ENCODE peak calls at places on chromosomes 16 and 17, in eight cellular contexts. Z, S, B, L, H, R, V and Q are unnamed samples.

GRCh38 chr16:74898667-74899066 is 86.3 kb downstream of the WDR59 start:
- DNase-seq in Z (no peak), B (no peak), S (no peak), R (peak; percentile 28), H (no peak), V (no peak), L (no peak), Q (no peak)

GRCh38 chr16:28273511-28273910 is 18.8 kb upstream of the SBK1 start:
- DNase-seq in S (no peak), L (no peak), Z (no peak), B (no peak), R (no peak), V (no peak), H (no peak), Q (no peak)

GRCh38 chr17:4204190-4204589 is 59.6 kb downstream of the ANKFY1 start:
- DNase-seq in L (no peak), V (peak; percentile 26), S (no peak), B (peak; percentile 41), R (no peak), H (no peak), Z (no peak), Q (no peak)

GRCh38 chr17:37391146-37391545 is 15.4 kb downstream of the C17orf78 start:
- DNase-seq in S (no peak), Z (no peak), L (peak; percentile 26), V (no peak), R (no peak), B (no peak), H (no peak), Q (no peak)

GRCh38 chr17:65790241-65790640 is 228.8 kb upstream of the AXIN2 start:
- DNase-seq in Z (no peak), H (no peak), V (no peak), R (no peak), L (no peak), S (no peak), B (no peak), Q (no peak)

GRCh38 chr17:74355065-74355464 is 6.6 kb downstream of the BTBD17 start:
- DNase-seq in S (no peak), B (no peak), Z (no peak), L (no peak), H (no peak), R (no peak), V (no peak), Q (no peak)

GRCh38 chr17:54813896-54814295 is 86.8 kb upstream of the TOM1L1 start:
- DNase-seq in S (no peak), B (no peak), L (no peak), V (no peak), Z (no peak), H (no peak), R (no peak), Q (no peak)

GRCh38 chr17:82330322-82331239 is 3.0 kb downstream of the SECTM1 start:
- DNase-seq in S (no peak), V (peak; percentile 95), B (peak; percentile 65), L (peak; percentile 86), Z (no peak), R (peak; percentile 53), H (no peak), Q (no peak)

GRCh38 chr16:1152123-1152638 is 725 bp upstream of the CACNA1H start:
- DNase-seq in V (no peak), H (no peak), S (no peak), B (no peak), Z (no peak), R (peak; percentile 59), L (no peak), Q (no peak)

GRCh38 chr16:19481291-19481690 is 40.6 kb downstream of the GDE1 start:
- DNase-seq in R (no peak), S (no peak), L (peak; percentile 23), Z (no peak), V (peak; percentile 17), B (no peak), H (no peak), Q (no peak)

GRCh38 chr16:1746693-1747195 is 24.6 kb downstream of the NME3 start:
- DNase-seq in V (peak; percentile 75), H (no peak), Z (no peak), S (no peak), L (peak; percentile 72), B (no peak), R (no peak), Q (no peak)

GRCh38 chr17:18028684-18029540 is 10.1 kb downstream of the ATPAF2 start:
- DNase-seq in B (no peak), R (no peak), V (no peak), Z (no peak), H (no peak), S (no peak), L (no peak), Q (no peak)

GRCh38 chr17:42518755-42519545 is 17.1 kb upstream of the NAGLU start:
- DNase-seq in B (no peak), L (peak; percentile 64), Z (no peak), S (no peak), H (no peak), R (no peak), V (peak; percentile 96), Q (no peak)

GRCh38 chr16:22874394-22874793 is 60.4 kb downstream of the HS3ST2 start:
- DNase-seq in L (no peak), R (no peak), S (no peak), H (no peak), B (no peak), Z (no peak), V (no peak), Q (no peak)

GRCh38 chr16:87437327-87437726 is 45.2 kb downstream of the MAP1LC3B start:
- DNase-seq in Z (no peak), R (no peak), B (no peak), L (no peak), S (no peak), V (no peak), H (no peak), Q (no peak)

GRCh38 chr17:39404542-39405378 is 3.3 kb upstream of the FBXL20 start:
- DNase-seq in R (no peak), B (peak; percentile 87), L (peak; percentile 91), Z (no peak), S (no peak), H (peak; percentile 19), V (peak; percentile 19), Q (no peak)

GRCh38 chr16:188674-189073 is 8.4 kb downstream of the HBQ1 start:
- DNase-seq in V (no peak), Z (no peak), H (no peak), R (no peak), B (no peak), S (no peak), L (no peak), Q (no peak)

GRCh38 chr16:16096161-16096857 is 127.0 kb downstream of the ABCC6 start:
- DNase-seq in B (peak; percentile 31), Z (no peak), H (no peak), L (peak; percentile 41), S (no peak), R (no peak), V (peak; percentile 22), Q (no peak)

GRCh38 chr17:29241015-29241963 is 5.4 kb upstream of the CRYBA1 start:
- DNase-seq in V (peak; percentile 73), Z (peak; percentile 74), S (no peak), B (peak; percentile 94), H (no peak), L (peak; percentile 98), R (peak; percentile 48), Q (no peak)

GRCh38 chr17:38454528-38454927 is 26.3 kb downstream of the ARHGAP23 start:
- DNase-seq in S (no peak), L (peak; percentile 75), Z (peak; percentile 96), R (peak; percentile 89), B (peak; percentile 89), H (peak; percentile 81), V (peak; percentile 97), Q (no peak)

GRCh38 chr17:6721744-6722143 is 8.6 kb upstream of the SLC13A5 start:
- DNase-seq in H (no peak), L (no peak), R (no peak), S (no peak), Z (no peak), B (no peak), V (no peak), Q (no peak)

GRCh38 chr17:48241131-48241591 is 133.6 kb downstream of the SNX11 start:
- DNase-seq in R (no peak), H (no peak), L (peak; percentile 83), Z (no peak), V (peak; percentile 62), B (peak; percentile 76), S (peak; percentile 55), Q (peak; percentile 54)